ENCODE peak calls at places on chromosomes 3 and 15, in five cellular contexts. C, O, G, V and K are unnamed samples.

GRCh38 chr15:64847016-64847415 is 5.3 kb downstream of the PLEKHO2 start:
- DNase-seq in C (no peak), O (no peak), G (no peak), V (no peak), K (no peak)

GRCh38 chr3:138114988-138115971 is at the start of gene DZIP1L:
- DNase-seq in C (peak), O (peak), G (peak), V (peak), K (no peak)

GRCh38 chr15:87906444-87906843 is 350.1 kb downstream of the NTRK3 start:
- DNase-seq in C (no peak), O (no peak), G (no peak), V (no peak), K (no peak)

GRCh38 chr15:92883643-92884458 is 16.3 kb upstream of the CHD2 start:
- DNase-seq in C (no peak), O (peak), G (peak), V (no peak), K (no peak)

GRCh38 chr3:128242818-128243601 is 89.7 kb downstream of the EEFSEC start:
- DNase-seq in C (no peak), O (no peak), G (peak), V (no peak), K (peak)

GRCh38 chr3:1235526-1236120 is 142.8 kb downstream of the CNTN6 start:
- DNase-seq in C (no peak), O (no peak), G (no peak), V (no peak), K (no peak)

GRCh38 chr3:152405915-152406802 is 137.4 kb downstream of the MBNL1 start:
- DNase-seq in C (no peak), O (peak), G (peak), V (no peak), K (no peak)

GRCh38 chr3:98003306-98003969 is 31.2 kb upstream of the RIOX2 start:
- DNase-seq in C (no peak), O (no peak), G (no peak), V (no peak), K (no peak)

GRCh38 chr15:101217446-101217845 is 34.4 kb downstream of the CHSY1 start:
- DNase-seq in C (no peak), O (no peak), G (no peak), V (no peak), K (no peak)

GRCh38 chr15:51240066-51240465 is 98.3 kb downstream of the CYP19A1 start:
- DNase-seq in C (no peak), O (no peak), G (no peak), V (no peak), K (no peak)

GRCh38 chr15:34271493-34271892 is 46.7 kb downstream of the EMC4 start:
- DNase-seq in C (no peak), O (peak), G (peak), V (no peak), K (no peak)

GRCh38 chr3:148756306-148756705 is 58.6 kb downstream of the AGTR1 start:
- DNase-seq in C (no peak), O (no peak), G (no peak), V (no peak), K (no peak)

GRCh38 chr3:119643528-119643927 is 16.9 kb downstream of the POPDC2 start:
- DNase-seq in C (no peak), O (peak), G (peak), V (no peak), K (no peak)

DNA sequence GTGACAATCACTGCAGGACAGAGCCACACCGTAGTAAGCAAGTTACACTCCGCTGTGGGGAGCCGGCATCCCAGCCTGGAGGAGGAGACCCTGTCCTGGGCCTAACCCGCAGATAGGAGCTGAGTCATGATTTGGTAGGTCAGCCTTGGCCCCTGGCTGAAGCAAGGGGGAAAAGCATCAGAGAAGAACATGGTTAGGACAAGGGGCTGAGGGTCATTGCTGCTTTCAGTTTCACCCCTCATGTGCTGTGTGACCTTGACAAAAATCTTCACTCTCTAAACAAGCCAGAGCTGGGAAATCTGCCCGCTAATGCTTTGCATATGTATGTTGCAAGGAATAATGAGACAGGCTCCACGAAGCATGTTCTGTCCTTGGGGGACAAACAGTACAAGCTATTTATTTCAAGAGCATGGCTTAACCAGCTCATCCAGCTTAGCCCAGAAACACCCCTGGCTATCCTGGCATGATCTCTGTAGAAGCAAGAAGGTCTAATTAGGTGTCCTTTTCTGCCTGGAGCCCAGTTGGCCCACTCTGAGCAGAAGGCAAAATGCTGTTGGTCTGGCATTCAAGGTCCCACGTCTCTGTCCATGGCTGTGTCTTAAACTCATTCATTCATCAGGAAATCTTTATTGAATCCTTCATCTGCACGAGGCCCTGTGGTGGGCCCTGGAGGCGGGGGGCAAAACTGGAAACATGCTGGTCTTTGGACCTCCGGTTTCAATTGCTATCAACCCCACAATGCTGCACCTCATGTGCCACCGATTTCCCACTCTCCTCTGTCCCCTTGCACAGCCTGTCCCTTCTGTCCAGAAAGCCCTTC is 221.3 kb upstream of the LYSMD4 start:
- DNase-seq in C (no peak), O (no peak), G (no peak), V (no peak), K (no peak)
- TF ChIP-seq USF2 in C (no peak), O (no peak), G (no peak), V (no peak), K (no peak)

DNA sequence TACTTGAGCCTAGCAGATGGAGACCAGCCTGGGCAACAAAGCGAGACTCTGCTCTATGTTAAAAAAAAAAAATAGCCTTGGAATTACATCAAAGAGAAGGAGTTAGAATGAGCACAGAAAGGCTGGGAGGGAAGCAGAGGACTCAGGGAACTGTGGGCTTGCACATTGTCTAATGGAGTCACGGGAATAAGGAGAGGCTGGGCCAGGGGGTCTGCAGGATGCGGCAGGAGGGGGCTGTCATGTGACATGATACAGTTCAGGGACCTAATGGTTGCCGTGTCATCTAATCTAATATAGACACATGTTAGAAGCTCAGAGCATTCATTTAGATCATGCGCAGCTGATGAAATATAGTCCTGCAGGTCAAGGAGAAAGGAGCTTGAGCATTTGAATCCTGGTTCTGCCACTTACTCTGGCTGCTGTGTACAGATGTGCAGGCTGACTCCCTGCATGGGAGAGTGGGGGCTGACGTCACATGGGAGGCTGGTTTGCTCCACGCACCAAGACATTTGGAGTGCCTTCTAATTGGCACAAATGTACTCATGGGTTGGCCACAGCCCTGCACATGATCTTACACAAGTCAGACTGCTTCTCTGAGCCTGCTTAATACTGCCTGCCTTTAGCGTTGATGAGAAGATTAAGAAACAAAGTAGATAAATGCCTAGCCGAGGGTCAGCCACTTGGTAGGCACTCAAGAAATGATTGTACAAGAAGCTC is 32.7 kb downstream of the GRK7 start:
- DNase-seq in C (no peak), O (no peak), G (no peak), V (peak), K (no peak)
- TF ChIP-seq USF2 in C (no peak), O (no peak), G (no peak), V (no peak), K (no peak)

GRCh38 chr3:126105691-126106187 is 21.8 kb upstream of the SLC41A3 start:
- DNase-seq in C (no peak), O (no peak), G (no peak), V (no peak), K (no peak)
- TF ChIP-seq USF2 in C (no peak), O (no peak), G (no peak), V (no peak), K (no peak)

GRCh38 chr15:74055804-74056203 is 26.5 kb downstream of the GOLGA6A start:
- DNase-seq in C (no peak), O (no peak), G (no peak), V (no peak), K (no peak)
- TF ChIP-seq USF2 in C (no peak), O (no peak), G (no peak), V (no peak), K (no peak)